ENCODE peak calls at places on chromosomes 2 and 18, in nine cellular contexts. Q is body of pancreas, Z is GM12891, T is HCT116, N is A549, B is ovary, O is tibial nerve, L is endothelial cell of umbilical vein, R is gastrocnemius medialis. U is an unnamed sample.

GRCh38 chr18:77001979-77002378 is 130.6 kb downstream of the MBP start:
- DNase-seq in Q (no peak), Z (no peak), T (no peak), N (no peak), B (no peak), O (no peak), L (no peak), R (no peak), U (no peak)

GRCh38 chr2:237451582-237452469 is 35.2 kb upstream of the MLPH start:
- DNase-seq in Q (no peak), Z (no peak), T (no peak), N (no peak), B (no peak), O (no peak), L (no peak), R (no peak), U (no peak)

GRCh38 chr2:223027442-223027841 is 24.5 kb upstream of the KCNE4 start:
- DNase-seq in Q (peak), Z (no peak), T (no peak), N (peak), B (no peak), O (no peak), L (peak), R (no peak), U (no peak)

GRCh38 chr2:231124833-231125232 is at the start of gene HTR2B:
- DNase-seq in Q (no peak), Z (no peak), T (no peak), N (peak), B (no peak), O (peak), L (peak), R (no peak), U (no peak)

GRCh38 chr2:16107246-16107645 is 166.9 kb downstream of the MYCN start:
- DNase-seq in Q (no peak), Z (no peak), T (no peak), N (no peak), B (no peak), O (no peak), L (no peak), R (no peak), U (no peak)

GRCh38 chr2:215022418-215022817 is 116.0 kb downstream of the ABCA12 start:
- DNase-seq in Q (no peak), Z (no peak), T (no peak), N (no peak), B (no peak), O (no peak), L (no peak), R (no peak), U (no peak)

GRCh38 chr2:231671617-231672350 is 36.5 kb upstream of the PTMA start:
- DNase-seq in Q (no peak), Z (no peak), T (no peak), N (no peak), B (no peak), O (no peak), L (no peak), R (no peak), U (no peak)

GRCh38 chr2:207183506-207183905 is 17.8 kb upstream of the KLF7 start:
- DNase-seq in Q (no peak), Z (no peak), T (no peak), N (no peak), B (no peak), O (no peak), L (no peak), R (no peak), U (no peak)

GRCh38 chr2:156890498-156891148 is 366.9 kb upstream of the GALNT5 start:
- DNase-seq in Q (no peak), Z (no peak), T (no peak), N (no peak), B (no peak), O (no peak), L (no peak), R (no peak), U (no peak)

GRCh38 chr2:240564191-240564570 is 4.0 kb downstream of the DUSP28 start:
- DNase-seq in Q (no peak), Z (no peak), T (no peak), N (no peak), B (no peak), O (no peak), L (no peak), R (no peak), U (no peak)

GRCh38 chr18:79576686-79577351 is 102.8 kb upstream of the CTDP1 start:
- DNase-seq in Q (peak), Z (no peak), T (no peak), N (no peak), B (peak), O (no peak), L (no peak), R (no peak), U (no peak)

GRCh38 chr2:27154481-27154880 is 5.7 kb downstream of the TCF23 start:
- DNase-seq in Q (no peak), Z (no peak), T (no peak), N (no peak), B (peak), O (no peak), L (no peak), R (no peak), U (no peak)

GRCh38 chr2:24754985-24755690 is 38.1 kb downstream of the PTRHD1 start:
- DNase-seq in Q (no peak), Z (no peak), T (no peak), N (no peak), B (no peak), O (no peak), L (no peak), R (no peak), U (no peak)

GRCh38 chr2:235005023-235005422 is 53.2 kb downstream of the SH3BP4 start:
- DNase-seq in Q (no peak), Z (no peak), T (no peak), N (no peak), B (no peak), O (no peak), L (no peak), R (no peak), U (no peak)

GRCh38 chr2:173652731-173653426 is 298.2 kb downstream of the CDCA7 start:
- DNase-seq in Q (no peak), Z (no peak), T (peak), N (peak), B (no peak), O (no peak), L (peak), R (no peak), U (no peak)

GRCh38 chr18:23824704-23825103 is 135.5 kb downstream of the LAMA3 start:
- DNase-seq in Q (no peak), Z (no peak), T (no peak), N (no peak), B (no peak), O (no peak), L (no peak), R (no peak), U (no peak)

DNA sequence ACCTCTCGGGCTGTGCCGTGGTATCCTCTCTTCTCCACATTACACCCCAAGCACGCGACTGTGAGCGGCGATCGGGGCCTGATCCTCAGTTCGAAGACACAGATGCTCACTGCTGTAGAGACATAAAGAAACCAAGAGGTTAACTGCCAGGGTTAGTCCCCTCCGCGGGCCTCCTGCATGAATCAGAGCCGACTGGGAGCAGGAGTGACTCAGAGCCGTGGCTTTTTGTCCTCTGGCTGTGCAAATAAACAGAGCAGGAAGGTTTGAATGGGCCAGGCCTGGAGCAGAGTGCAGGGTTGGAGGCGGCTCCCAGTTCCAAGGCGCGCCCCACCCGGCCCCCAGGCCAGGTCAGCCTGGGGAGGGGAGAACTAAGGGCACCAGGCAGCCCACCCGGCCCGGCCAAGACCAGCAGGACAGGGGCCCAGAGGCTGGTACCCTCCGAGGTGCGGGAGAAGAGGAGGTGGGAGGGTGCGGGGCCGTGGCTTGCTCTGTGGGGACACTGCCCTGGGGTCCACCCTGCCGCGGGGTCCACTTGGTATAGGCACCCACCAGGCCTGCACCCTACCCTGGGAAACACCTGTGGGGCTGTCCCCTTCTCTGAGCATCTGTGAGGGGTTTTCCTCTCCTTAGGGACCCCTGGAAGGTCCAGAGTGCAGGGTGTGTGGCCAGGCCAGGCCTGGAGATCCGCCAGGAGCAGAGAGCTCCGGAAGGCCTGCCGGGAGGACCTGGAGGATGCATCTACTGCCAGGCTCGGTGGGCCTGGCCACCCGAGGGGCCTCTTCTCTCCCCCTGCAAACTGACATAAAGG is 16.5 kb downstream of the TWIST2 start:
- DNase-seq in Q (peak), Z (no peak), T (peak), N (peak), B (peak), O (peak), L (peak), R (peak), U (no peak)
- TF ChIP-seq POLR2A in Q (no peak), Z (no peak), T (no peak), N (peak), B (no peak), O (no peak), L (peak), R (no peak), U (no peak)

GRCh38 chr2:100580474-100581264 is 17.9 kb downstream of the PDCL3 start:
- DNase-seq in Q (no peak), Z (peak), T (no peak), N (no peak), B (no peak), O (peak), L (peak), R (no peak), U (no peak)
- TF ChIP-seq POLR2A in Q (no peak), Z (peak), T (no peak), N (no peak), B (no peak), O (no peak), L (no peak), R (no peak), U (no peak)

GRCh38 chr2:55050133-55050994 is at the start of gene RTN4:
- DNase-seq in Q (peak), Z (peak), T (peak), N (peak), B (peak), O (peak), L (peak), R (peak), U (peak)
- TF ChIP-seq POLR2A in Q (peak), Z (peak), T (peak), N (peak), B (peak), O (peak), L (peak), R (peak), U (peak)

DNA sequence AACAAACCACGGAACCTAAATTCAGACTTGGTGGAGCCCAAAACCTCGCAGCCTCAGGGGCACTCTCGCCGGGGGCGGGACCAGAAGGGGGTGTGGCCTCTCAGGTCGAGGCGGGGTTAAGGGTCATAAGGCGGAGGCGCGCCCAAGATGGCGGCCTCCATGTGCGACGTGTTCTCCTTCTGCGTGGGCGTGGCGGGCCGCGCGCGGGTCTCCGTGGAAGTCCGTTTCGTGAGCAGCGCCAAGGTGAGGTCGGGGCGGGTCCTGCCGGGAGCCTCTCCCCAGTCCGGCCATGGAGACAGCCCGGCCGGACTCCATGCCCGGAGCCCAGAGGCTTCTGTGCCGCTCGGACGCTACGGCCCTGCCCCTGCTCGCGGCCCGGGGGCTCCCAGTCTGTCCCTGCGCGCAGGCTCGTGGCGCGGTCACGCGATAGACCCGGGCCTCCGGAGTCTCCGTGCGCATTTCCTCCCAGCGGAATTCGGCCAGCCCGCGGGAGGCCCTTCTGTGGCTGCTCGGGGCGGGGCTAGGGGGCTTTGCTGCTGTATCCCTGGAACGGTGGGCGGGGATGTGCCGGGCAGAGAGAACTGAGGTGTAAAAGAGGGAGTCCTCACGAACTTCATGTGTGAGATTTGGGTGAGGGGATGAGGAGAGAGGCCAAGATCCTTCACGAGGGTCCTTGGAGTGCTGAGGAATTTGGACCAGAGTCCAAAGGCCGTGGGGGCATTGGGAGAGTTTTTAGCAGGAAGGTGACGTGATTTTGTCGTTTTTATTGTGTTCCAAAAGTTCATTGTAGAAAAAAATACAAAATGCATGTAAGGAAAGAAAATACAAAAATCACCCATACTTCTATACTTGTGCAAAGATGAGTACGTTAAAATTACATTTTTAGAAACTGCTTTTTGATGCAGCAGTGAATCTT is at the start of gene SMYD5:
- DNase-seq in Q (peak), Z (peak), T (peak), N (peak), B (peak), O (peak), L (peak), R (peak), U (peak)
- TF ChIP-seq POLR2A in Q (peak), Z (peak), T (peak), N (peak), B (peak), O (no peak), L (peak), R (peak), U (peak)

GRCh38 chr18:21612125-21613100 is at the start of gene SNRPD1:
- DNase-seq in Q (peak), Z (peak), T (peak), N (peak), B (peak), O (peak), L (peak), R (peak), U (peak)
- TF ChIP-seq POLR2A in Q (peak), Z (peak), T (peak), N (peak), B (peak), O (no peak), L (peak), R (peak), U (peak)

GRCh38 chr2:65434592-65435241 is 2.3 kb upstream of the SPRED2 start:
- DNase-seq in Q (no peak), Z (no peak), T (no peak), N (no peak), B (no peak), O (no peak), L (no peak), R (no peak), U (no peak)

GRCh38 chr2:65435625-65436168 is 3.3 kb upstream of the SPRED2 start:
- DNase-seq in Q (peak), Z (peak), T (peak), N (peak), B (peak), O (peak), L (peak), R (peak), U (peak)

GRCh38 chr2:65436825-65437221 is 4.4 kb upstream of the SPRED2 start:
- DNase-seq in Q (no peak), Z (peak), T (no peak), N (no peak), B (no peak), O (no peak), L (no peak), R (no peak), U (no peak)

GRCh38 chr2:65437392-65438135 is 5.2 kb upstream of the SPRED2 start:
- DNase-seq in Q (no peak), Z (no peak), T (no peak), N (no peak), B (no peak), O (peak), L (no peak), R (no peak), U (no peak)

DNA sequence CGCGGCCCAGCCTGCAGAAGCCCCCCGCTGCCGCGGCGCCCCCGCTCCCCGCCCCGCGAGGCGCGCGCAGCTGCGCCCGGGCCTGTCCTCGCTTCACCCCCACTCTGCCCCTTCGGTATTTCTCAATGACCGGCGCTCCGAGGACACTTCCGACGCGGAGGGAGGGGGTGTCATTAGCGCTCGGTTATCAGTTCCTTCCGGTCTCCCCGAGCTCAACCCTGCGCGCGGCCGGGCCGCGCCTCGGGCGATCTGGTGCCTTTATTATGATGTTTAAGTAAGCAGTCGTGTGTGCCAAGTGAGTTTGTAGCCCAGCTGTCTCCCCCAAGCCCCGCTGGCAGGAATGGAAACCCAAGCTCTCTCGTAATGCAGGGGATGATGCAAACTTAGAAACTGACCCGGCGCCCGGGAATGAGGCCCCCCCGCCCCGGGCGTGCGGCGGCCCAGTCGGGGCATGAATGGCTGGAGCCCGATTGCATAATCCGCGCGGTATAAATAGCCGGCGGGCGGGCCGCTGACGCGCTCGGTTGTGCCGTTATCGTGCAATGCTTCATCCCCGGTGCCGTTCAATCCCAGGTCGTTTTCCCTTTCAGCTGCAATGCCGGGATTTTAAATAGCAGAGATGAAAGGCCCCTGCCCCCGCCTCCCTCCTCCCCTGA is 3.9 kb upstream of the SPRED2 start:
- DNase-seq in Q (peak), Z (peak), T (peak), N (peak), B (peak), O (peak), L (peak), R (peak), U (peak)
- TF ChIP-seq POLR2A in Q (peak), Z (no peak), T (peak), N (no peak), B (peak), O (peak), L (no peak), R (peak), U (peak)